ENCODE peak calls at places on chromosomes 5 and 9, in four cellular contexts. F is left lung, V is heart left ventricle, N is heart right ventricle. Y is an unnamed sample.

GRCh38 chr5:612498-613424 is 621 bp downstream of the CEP72 start:
- DNase-seq in F (peak), V (no peak), N (no peak), Y (no peak)

GRCh38 chr5:126098330-126099017 is 324.7 kb upstream of the GRAMD2B start:
- DNase-seq in F (no peak), V (no peak), N (no peak), Y (no peak)

GRCh38 chr9:74497750-74498615 is 848 bp downstream of the RORB start:
- DNase-seq in F (no peak), V (peak), N (no peak), Y (peak)

GRCh38 chr5:56233230-56233629 is at the start of gene ANKRD55:
- DNase-seq in F (no peak), V (no peak), N (no peak), Y (no peak)

GRCh38 chr9:113580954-113581311 is 117.4 kb downstream of the RGS3 start:
- DNase-seq in F (no peak), V (no peak), N (no peak), Y (no peak)

GRCh38 chr9:121652037-121652837 is 803 bp downstream of the DAB2IP start:
- DNase-seq in F (no peak), V (no peak), N (peak), Y (no peak)

GRCh38 chr9:19918630-19919029 is 129.8 kb upstream of the SLC24A2 start:
- DNase-seq in F (no peak), V (no peak), N (no peak), Y (no peak)

GRCh38 chr5:14268236-14268701 is 125.1 kb downstream of the TRIO start:
- DNase-seq in F (peak), V (no peak), N (no peak), Y (no peak)

GRCh38 chr5:52893105-52893504 is 96.0 kb upstream of the ITGA2 start:
- DNase-seq in F (no peak), V (no peak), N (no peak), Y (no peak)

GRCh38 chr5:9775339-9775738 is 145.2 kb upstream of the TAS2R1 start:
- DNase-seq in F (no peak), V (no peak), N (no peak), Y (no peak)

GRCh38 chr5:9780501-9780900 is 150.3 kb upstream of the TAS2R1 start:
- DNase-seq in F (no peak), V (no peak), N (no peak), Y (no peak)

GRCh38 chr5:9776525-9776924 is 146.4 kb upstream of the TAS2R1 start:
- DNase-seq in F (no peak), V (no peak), N (no peak), Y (no peak)

GRCh38 chr5:9771079-9771478 is 140.9 kb upstream of the TAS2R1 start:
- DNase-seq in F (no peak), V (no peak), N (no peak), Y (no peak)

GRCh38 chr5:9774472-9775079 is 144.4 kb upstream of the TAS2R1 start:
- DNase-seq in F (no peak), V (no peak), N (no peak), Y (no peak)
- TF ChIP-seq CTCF in F (no peak), V (no peak), N (peak), Y (no peak)

GRCh38 chr5:173399846-173400245 is 71.6 kb upstream of the STC2 start:
- DNase-seq in F (no peak), V (no peak), N (no peak), Y (no peak)
- TF ChIP-seq CTCF in F (no peak), V (no peak), N (no peak), Y (no peak)

GRCh38 chr9:134163374-134164196 is 779 bp downstream of the RNU6ATAC start:
- DNase-seq in F (peak), V (peak), N (peak), Y (peak)
- TF ChIP-seq CTCF in F (peak), V (peak), N (peak), Y (peak)

GRCh38 chr9:87336407-87336806 is 161.3 kb upstream of the DAPK1 start:
- DNase-seq in F (no peak), V (no peak), N (no peak), Y (no peak)

GRCh38 chr9:87336914-87337333 is 160.7 kb upstream of the DAPK1 start:
- DNase-seq in F (peak), V (no peak), N (peak), Y (no peak)

GRCh38 chr9:87333802-87334201 is 163.9 kb upstream of the DAPK1 start:
- DNase-seq in F (no peak), V (no peak), N (no peak), Y (no peak)

GRCh38 chr9:87337335-87338074 is 160.2 kb upstream of the DAPK1 start:
- DNase-seq in F (no peak), V (no peak), N (no peak), Y (no peak)

GRCh38 chr9:87334366-87334765 is 163.3 kb upstream of the DAPK1 start:
- DNase-seq in F (no peak), V (no peak), N (no peak), Y (no peak)
- TF ChIP-seq CTCF in F (no peak), V (no peak), N (no peak), Y (no peak)

GRCh38 chr9:71446499-71447411 is 321.6 kb downstream of the CEMIP2 start:
- DNase-seq in F (peak), V (peak), N (peak), Y (no peak)
- TF ChIP-seq CTCF in F (no peak), V (no peak), N (no peak), Y (no peak)

GRCh38 chr5:131671994-131672655 is 37.1 kb upstream of the RAPGEF6 start:
- DNase-seq in F (no peak), V (no peak), N (peak), Y (no peak)
- TF ChIP-seq CTCF in F (no peak), V (no peak), N (no peak), Y (no peak)

GRCh38 chr5:136689563-136689962 is 324.2 kb upstream of the TRPC7 start:
- DNase-seq in F (no peak), V (no peak), N (no peak), Y (no peak)

DNA sequence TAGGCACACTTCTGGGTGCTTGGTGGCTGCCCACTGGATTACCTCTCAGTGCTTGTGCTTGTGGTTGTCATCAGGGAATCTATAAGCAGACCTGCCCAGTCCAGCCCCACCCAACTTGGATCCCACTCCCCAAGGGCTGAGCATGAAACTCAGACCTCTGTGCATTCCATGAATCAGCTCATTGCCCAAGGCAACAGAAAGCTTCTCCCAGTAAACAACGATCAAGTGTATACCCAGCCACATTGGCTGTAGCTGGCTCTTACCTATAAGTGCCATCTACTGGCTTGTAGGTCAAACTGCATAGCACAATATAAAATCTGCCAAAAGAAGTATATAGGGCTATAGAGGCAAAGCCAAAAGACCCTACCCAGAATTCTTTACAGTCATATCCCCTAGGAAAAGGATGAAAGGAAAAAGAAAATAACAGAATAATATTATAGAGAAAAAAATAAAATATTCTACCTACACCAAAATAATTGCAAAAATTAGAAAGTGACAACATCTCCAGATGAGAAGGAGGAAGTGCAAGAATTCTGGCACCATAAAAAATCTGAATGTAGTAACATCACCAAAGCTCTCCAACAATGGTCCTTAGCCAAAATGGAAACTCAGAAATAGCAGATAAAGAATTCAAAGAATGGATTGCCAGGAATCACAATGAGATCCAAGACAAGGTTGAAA is 321.0 kb upstream of the TRPC7 start:
- DNase-seq in F (no peak), V (no peak), N (no peak), Y (no peak)
- TF ChIP-seq CTCF in F (no peak), V (no peak), N (peak), Y (no peak)

GRCh38 chr5:156896545-156896944 is 46.5 kb downstream of the PPP1R2B start:
- DNase-seq in F (no peak), V (no peak), N (no peak), Y (no peak)

GRCh38 chr5:156893517-156893916 is 43.4 kb downstream of the PPP1R2B start:
- DNase-seq in F (no peak), V (no peak), N (no peak), Y (no peak)

GRCh38 chr5:156888520-156888919 is 38.4 kb downstream of the PPP1R2B start:
- DNase-seq in F (no peak), V (no peak), N (no peak), Y (no peak)

GRCh38 chr5:156892864-156893263 is 42.8 kb downstream of the PPP1R2B start:
- DNase-seq in F (no peak), V (no peak), N (no peak), Y (no peak)

DNA sequence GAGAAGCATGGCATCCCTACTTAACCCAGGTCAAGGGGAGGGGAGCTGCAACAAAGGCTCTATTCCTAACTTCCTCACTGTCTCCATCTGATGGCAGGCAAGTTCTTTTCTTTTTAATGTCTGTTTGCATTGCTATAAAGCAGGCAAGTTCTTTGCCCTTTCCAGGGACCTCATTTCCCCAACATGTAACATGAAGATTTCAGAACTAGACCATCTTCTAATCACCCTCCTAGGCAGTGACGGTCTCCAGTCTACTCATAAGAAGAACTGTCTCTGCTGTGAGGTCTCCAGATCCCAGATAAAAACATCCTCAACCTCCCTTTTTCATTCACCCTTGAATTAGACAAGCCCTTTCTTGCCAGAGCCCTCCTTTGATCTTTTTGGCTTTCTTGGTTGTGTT is 42.1 kb downstream of the PPP1R2B start:
- DNase-seq in F (no peak), V (no peak), N (no peak), Y (no peak)
- TF ChIP-seq CTCF in F (no peak), V (no peak), N (no peak), Y (no peak)

DNA sequence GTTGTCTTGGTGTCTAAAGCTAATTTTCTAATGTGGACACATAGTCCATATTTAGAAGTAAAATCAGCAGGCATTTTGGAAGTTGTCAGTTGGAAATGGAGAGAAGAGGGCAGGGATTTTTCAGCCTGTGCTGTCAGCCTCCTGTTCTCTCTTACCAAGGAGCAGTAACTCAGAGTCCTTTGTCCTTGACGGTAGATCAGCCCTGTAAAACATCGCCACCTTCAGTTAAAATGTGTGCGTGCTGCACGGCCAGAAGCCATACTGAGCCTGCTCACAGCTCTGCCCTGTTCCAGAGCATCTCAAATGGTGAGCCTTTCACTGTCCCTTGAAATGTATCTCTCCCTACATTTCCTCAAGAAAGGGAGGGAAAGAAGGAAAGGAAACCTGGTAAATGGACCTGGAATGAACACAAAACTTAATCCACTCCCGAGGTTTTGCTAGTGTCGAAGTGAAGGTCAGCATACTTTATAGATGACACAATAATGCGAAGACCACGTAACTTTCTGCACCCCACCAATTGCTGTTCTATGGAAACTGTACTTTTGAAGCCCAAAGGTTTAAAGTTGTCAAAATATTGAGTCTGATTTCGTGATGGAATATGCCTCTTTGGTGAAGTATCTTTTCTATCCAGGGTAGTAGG is 103.6 kb downstream of the SNCAIP start:
- DNase-seq in F (peak), V (no peak), N (peak), Y (no peak)
- TF ChIP-seq CTCF in F (peak), V (peak), N (peak), Y (no peak)